ENCODE peak calls at places on chromosomes 3 and 15, in seven cellular contexts. W is sigmoid colon, D is endothelial cell of umbilical vein, G is breast epithelium, F is suprapubic skin, C is GM12878, M is Panc1. O is an unnamed sample.

GRCh38 chr15:85704720-85705119 is 90.0 kb downstream of the KLHL25 start:
- DNase-seq in M (no peak), D (no peak), F (no peak), G (no peak), W (no peak), C (no peak), O (no peak)

GRCh38 chr3:195612075-195612800 is 28.5 kb upstream of the APOD start:
- DNase-seq in W (peak), F (no peak), C (no peak), D (no peak), M (no peak), G (no peak), O (peak)

GRCh38 chr3:145272684-145273083 is 888.3 kb downstream of the PLOD2 start:
- DNase-seq in W (no peak), M (no peak), D (no peak), C (no peak), F (no peak), G (no peak), O (no peak)

GRCh38 chr15:82298520-82298919 is 35.9 kb downstream of the SAXO2 start:
- DNase-seq in W (no peak), D (no peak), M (no peak), C (no peak), G (no peak), F (no peak), O (no peak)

GRCh38 chr3:116474356-116475200 is 29.3 kb upstream of the LSAMP start:
- DNase-seq in C (no peak), M (no peak), W (no peak), G (no peak), D (no peak), F (no peak), O (no peak)

GRCh38 chr15:73575636-73576247 is 57.4 kb downstream of the NPTN start:
- DNase-seq in D (peak), C (no peak), G (no peak), M (no peak), F (no peak), W (peak), O (peak)

GRCh38 chr15:57333487-57333886 is 42.8 kb upstream of the CGNL1 start:
- DNase-seq in W (no peak), F (no peak), D (no peak), G (no peak), M (no peak), C (no peak), O (no peak)

GRCh38 chr15:42131826-42132806 is 24.3 kb downstream of the PLA2G4F start:
- DNase-seq in C (no peak), G (no peak), W (no peak), D (no peak), F (peak), M (no peak), O (peak)

GRCh38 chr3:182214406-182214805 is 502.7 kb downstream of the SOX2 start:
- DNase-seq in C (no peak), W (no peak), G (no peak), F (no peak), M (no peak), D (no peak), O (no peak)

GRCh38 chr3:145448436-145448835 is 712.5 kb downstream of the PLOD2 start:
- DNase-seq in D (no peak), F (no peak), M (no peak), W (no peak), G (no peak), C (no peak), O (no peak)

GRCh38 chr3:22377421-22377820 is 626.4 kb upstream of the ZNF385D start:
- DNase-seq in F (no peak), W (no peak), C (no peak), M (no peak), D (no peak), G (no peak), O (no peak)

GRCh38 chr3:4714045-4714444 is 220.9 kb downstream of the ITPR1 start:
- DNase-seq in D (no peak), M (no peak), W (no peak), F (no peak), C (no peak), G (no peak), O (no peak)

GRCh38 chr3:99931059-99931458 is 113.4 kb downstream of the CMSS1 start:
- DNase-seq in W (no peak), F (no peak), D (no peak), G (no peak), M (no peak), C (no peak), O (no peak)

GRCh38 chr3:23202921-23203650 is at the start of gene UBE2E2:
- DNase-seq in M (no peak), W (peak), G (peak), D (peak), C (no peak), F (peak), O (peak)

DNA sequence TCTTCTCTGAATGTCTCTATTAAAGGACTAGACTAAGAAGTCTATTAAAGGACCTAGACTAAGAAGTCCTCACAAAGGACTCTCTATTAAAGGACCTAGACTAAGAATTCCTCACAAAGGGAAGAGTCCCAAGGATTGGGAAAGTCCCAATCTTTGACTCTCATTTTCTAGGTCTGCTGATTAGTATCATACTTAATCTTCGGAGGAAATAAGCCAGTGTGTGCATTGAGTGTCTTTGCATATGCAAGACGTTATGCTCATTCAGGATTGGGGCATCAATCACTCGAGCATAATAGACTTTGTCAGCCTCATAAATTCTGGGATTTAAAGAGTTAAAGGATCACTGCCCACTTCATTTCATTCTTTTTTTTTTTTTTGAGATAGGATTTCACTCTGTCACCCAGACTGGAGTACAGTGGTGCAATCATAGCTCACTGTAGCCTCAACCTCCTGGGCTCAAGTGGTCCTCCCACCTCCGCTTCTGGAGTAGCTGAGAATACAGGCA is 154.3 kb downstream of the RBPMS2 start:
- DNase-seq in F (no peak), C (no peak), D (no peak), W (no peak), M (no peak), G (no peak), O (no peak)
- TF ChIP-seq POLR2AphosphoS5 in F (no peak), C (no peak), D (no peak), W (no peak), M (no peak), G (no peak), O (no peak)

GRCh38 chr3:40583691-40584090 is 58.9 kb downstream of the ZNF621 start:
- DNase-seq in F (no peak), G (no peak), M (no peak), C (no peak), W (no peak), D (peak), O (no peak)

GRCh38 chr3:40585381-40586016 is 60.7 kb downstream of the ZNF621 start:
- DNase-seq in F (no peak), D (no peak), G (no peak), W (no peak), M (no peak), C (no peak), O (no peak)

GRCh38 chr3:40584625-40585189 is 59.9 kb downstream of the ZNF621 start:
- DNase-seq in M (no peak), W (peak), C (no peak), G (peak), F (peak), D (peak), O (peak)

GRCh38 chr3:40586866-40587265 is 62.1 kb downstream of the ZNF621 start:
- DNase-seq in C (no peak), G (no peak), M (no peak), W (no peak), F (no peak), D (no peak), O (no peak)

DNA sequence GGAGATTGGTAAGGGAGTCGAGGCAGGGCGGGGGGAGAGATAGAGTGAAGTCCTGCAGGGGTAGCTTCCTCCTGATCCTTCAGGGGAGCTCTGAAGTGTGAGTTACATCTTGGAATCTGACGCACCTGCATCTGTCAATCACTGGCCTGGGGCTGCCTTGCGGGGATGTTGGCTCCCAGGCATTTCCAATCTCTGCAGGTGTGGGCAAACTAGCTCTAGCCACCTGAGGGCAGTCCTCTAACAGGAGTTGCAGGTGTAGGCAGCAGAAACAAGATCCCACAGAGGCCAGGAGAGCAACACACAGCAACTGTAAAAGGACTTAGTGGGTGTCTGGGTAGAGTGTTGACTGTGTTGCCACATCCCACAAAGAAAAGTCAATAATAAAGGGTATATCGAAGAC is 63.6 kb downstream of the ZNF621 start:
- DNase-seq in D (no peak), W (no peak), G (no peak), M (no peak), C (no peak), F (no peak), O (no peak)
- TF ChIP-seq CTCF in D (no peak), W (no peak), G (no peak), M (no peak), C (no peak), F (no peak), O (no peak)

GRCh38 chr3:78846688-78847087 is 921.1 kb downstream of the ROBO1 start:
- DNase-seq in M (no peak), D (peak), G (no peak), C (no peak), F (no peak), W (no peak), O (no peak)
- TF ChIP-seq POLR2AphosphoS5 in M (no peak), D (no peak), G (no peak), C (no peak), F (no peak), W (no peak), O (no peak)

GRCh38 chr15:29692527-29692926 is 129.7 kb downstream of the TJP1 start:
- DNase-seq in W (no peak), M (no peak), F (no peak), C (no peak), G (no peak), D (no peak), O (no peak)
- TF ChIP-seq CTCF in W (peak), M (peak), F (no peak), C (peak), G (no peak), D (no peak), O (no peak)

GRCh38 chr15:75648156-75649000 is 666 bp downstream of the SNX33 start:
- DNase-seq in M (no peak), F (no peak), D (no peak), W (peak), G (no peak), C (no peak), O (peak)
- TF ChIP-seq POLR2AphosphoS5 in M (no peak), F (no peak), D (no peak), W (no peak), G (no peak), C (no peak), O (no peak)

GRCh38 chr3:80769683-80770082 is 991.8 kb downstream of the GBE1 start:
- DNase-seq in G (no peak), M (no peak), F (no peak), D (no peak), C (no peak), W (no peak), O (no peak)

GRCh38 chr3:80770106-80771079 is 991.1 kb downstream of the GBE1 start:
- DNase-seq in G (no peak), D (no peak), W (no peak), M (no peak), C (peak), F (no peak), O (no peak)

GRCh38 chr3:80771085-80771484 is 990.4 kb downstream of the GBE1 start:
- DNase-seq in W (no peak), D (no peak), G (no peak), M (no peak), F (no peak), C (peak), O (no peak)

GRCh38 chr3:80767599-80767998 is 993.8 kb downstream of the GBE1 start:
- DNase-seq in F (no peak), M (no peak), W (no peak), G (no peak), C (no peak), D (peak), O (no peak)
- TF ChIP-seq CTCF in F (no peak), M (peak), W (no peak), G (no peak), C (no peak), D (no peak), O (no peak)

GRCh38 chr15:44726568-44727461 is 9.5 kb upstream of the TRIM69 start:
- DNase-seq in D (peak), G (no peak), F (no peak), M (peak), W (peak), C (peak), O (peak)
- TF ChIP-seq POLR2AphosphoS5 in D (peak), G (no peak), F (peak), M (peak), W (peak), C (peak), O (peak)